ENCODE peak calls at places on chromosome 15, in four cellular contexts. C, G, T and S are unnamed samples.

GRCh38 chr15:69213786-69214185 is 53.4 kb downstream of the GLCE start:
- DNase-seq in C (no peak), G (no peak), T (no peak), S (no peak)

GRCh38 chr15:94206463-94207167 is 24.7 kb upstream of the MCTP2 start:
- DNase-seq in C (no peak), G (peak), T (no peak), S (peak)

GRCh38 chr15:101133751-101134261 is 118.0 kb downstream of the CHSY1 start:
- DNase-seq in C (no peak), G (no peak), T (no peak), S (no peak)

GRCh38 chr15:70351941-70352774 is 254.4 kb upstream of the TLE3 start:
- DNase-seq in C (no peak), G (no peak), T (no peak), S (no peak)

GRCh38 chr15:83206387-83206970 is 1.1 kb downstream of the HDGFL3 start:
- DNase-seq in C (no peak), G (no peak), T (peak), S (no peak)

GRCh38 chr15:45088801-45089711 is 24.9 kb downstream of the DUOX2 start:
- DNase-seq in C (no peak), G (no peak), T (no peak), S (peak)

GRCh38 chr15:46080018-46080417 is 445.2 kb downstream of the SQOR start:
- DNase-seq in C (no peak), G (no peak), T (no peak), S (no peak)

GRCh38 chr15:54197995-54198394 is 219.8 kb downstream of the UNC13C start:
- DNase-seq in C (no peak), G (no peak), T (no peak), S (no peak)

GRCh38 chr15:98169551-98169950 is 209.0 kb downstream of the ARRDC4 start:
- DNase-seq in C (no peak), G (no peak), T (no peak), S (no peak)

GRCh38 chr15:40357723-40358491 is at the start of gene DISP2:
- DNase-seq in C (no peak), G (peak), T (peak), S (peak)
- TF ChIP-seq CTCF in C (no peak), G (no peak), T (no peak), S (no peak)

GRCh38 chr15:91578511-91578910 is 275.0 kb upstream of the SLCO3A1 start:
- DNase-seq in C (no peak), G (no peak), T (no peak), S (peak)
- H3K4me3 ChIP-seq in C (no peak), G (no peak), T (no peak), S (no peak)

GRCh38 chr15:60589253-60589652 is 110.3 kb upstream of the ICE2 start:
- DNase-seq in C (no peak), G (no peak), T (no peak), S (no peak)

GRCh38 chr15:60589728-60590127 is 110.8 kb upstream of the ICE2 start:
- DNase-seq in C (no peak), G (peak), T (no peak), S (no peak)

GRCh38 chr15:60592386-60593339 is 113.7 kb upstream of the ICE2 start:
- DNase-seq in C (no peak), G (peak), T (peak), S (peak)

GRCh38 chr15:60591491-60592385 is 112.8 kb upstream of the ICE2 start:
- DNase-seq in C (no peak), G (no peak), T (peak), S (no peak)

DNA sequence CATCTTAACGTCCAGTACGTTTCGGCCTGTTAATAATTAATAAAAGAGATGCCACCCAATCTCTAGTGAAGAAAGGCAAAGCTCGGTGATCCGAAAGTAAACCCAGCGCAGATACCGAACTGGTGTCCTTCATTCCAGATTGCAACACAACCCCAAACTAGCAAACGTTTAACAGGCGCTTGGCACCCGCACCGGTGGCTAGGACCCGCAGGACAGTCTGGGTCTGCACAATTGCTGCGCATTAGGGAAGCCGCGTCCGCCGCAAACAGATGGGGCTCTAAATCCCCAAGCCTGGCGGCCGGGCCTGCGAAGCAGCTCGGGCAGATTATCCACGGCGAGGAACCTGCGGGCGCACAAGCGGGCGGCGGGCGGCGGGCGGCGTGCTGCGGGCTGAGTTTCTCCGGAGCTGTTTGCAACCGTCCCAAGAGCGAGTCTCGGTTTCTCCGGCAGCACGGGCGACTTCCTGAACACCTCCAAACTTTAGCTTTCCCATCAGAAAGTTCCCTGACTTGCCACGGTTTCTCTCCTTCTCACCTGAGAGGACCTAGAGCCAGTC is 112.1 kb upstream of the ICE2 start:
- DNase-seq in C (no peak), G (peak), T (peak), S (peak)
- TF ChIP-seq CTCF in C (no peak), G (peak), T (no peak), S (no peak)

DNA sequence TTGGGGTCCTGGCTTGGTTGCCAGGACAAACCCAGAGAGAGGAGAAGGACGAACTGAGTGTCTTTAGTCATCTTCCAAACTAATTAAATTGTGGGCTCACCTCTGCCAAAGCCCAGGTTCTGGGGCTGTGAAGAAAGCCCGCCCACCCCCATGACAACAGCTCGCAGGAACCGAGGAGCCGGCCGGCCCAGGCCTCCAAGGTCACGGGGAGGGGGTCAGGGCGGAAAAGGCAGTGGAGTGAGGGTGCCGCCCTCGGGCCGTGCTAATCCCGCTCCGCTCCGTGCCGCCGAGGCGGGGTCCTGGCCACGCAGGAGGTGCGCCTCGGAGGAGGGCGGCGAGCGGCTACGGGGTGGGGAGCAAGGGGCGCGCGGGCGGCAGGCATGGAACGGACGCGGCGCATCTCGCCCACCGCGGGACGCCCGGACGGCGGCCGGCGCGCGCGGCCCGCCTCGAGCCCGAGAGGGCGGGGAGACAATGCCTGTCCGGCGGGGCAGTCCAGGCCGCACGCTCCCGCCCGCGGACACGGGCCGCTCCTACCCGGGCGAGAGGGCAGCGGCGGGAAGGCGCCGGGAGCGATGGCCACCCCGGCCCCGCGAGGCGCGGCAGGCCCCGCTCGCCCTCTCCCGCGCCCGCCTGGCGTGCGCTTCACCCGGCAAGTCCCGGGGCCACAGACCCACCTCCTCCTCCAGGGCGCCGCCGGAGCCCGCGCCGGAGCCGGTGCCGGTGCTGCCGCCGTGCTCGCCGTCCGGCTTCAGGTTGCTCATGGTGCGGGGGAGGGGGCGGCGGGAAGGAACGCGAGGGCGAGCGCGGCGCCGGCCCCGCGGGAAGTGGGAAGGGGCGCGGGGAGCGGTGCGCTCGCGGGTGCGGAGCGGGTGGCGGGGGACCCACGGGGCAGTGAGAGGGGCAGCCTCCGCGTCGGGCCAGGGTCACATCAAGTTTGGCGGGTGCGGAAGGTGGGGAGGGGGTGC is 549 bp downstream of the RBPMS2 start:
- DNase-seq in C (no peak), G (no peak), T (no peak), S (no peak)
- H3K4me3 ChIP-seq in C (peak), G (peak), T (peak), S (peak)

DNA sequence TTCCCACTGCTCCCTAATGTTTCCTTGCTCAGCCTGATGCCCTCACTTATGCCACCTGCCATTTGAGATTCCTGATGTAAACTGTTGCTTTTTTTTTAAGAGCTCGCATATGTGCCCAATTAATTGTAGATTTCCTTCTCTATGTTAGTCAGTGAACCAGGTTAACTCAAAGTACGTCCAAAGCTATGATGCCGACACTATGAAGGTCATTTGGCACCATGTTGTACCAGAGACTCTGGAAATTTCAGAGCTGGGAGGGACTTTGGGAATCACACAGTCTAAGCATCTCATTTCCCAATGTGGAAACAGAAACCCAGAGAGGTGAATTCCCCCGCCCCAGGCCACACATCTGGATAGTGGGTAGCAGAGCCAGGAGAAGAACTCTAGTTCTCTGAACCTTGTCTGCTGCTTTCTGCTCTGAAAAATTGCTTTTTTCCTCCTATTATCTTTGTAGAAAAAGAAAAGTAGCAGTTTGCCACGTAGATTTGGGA is 38.5 kb upstream of the TNFAIP8L3 start:
- DNase-seq in C (no peak), G (no peak), T (no peak), S (no peak)
- TF ChIP-seq CTCF in C (no peak), G (no peak), T (no peak), S (no peak)

GRCh38 chr15:74749832-74750231 is 1.2 kb downstream of the CYP1A2 start:
- DNase-seq in C (no peak), G (no peak), T (no peak), S (no peak)

GRCh38 chr15:74752011-74752410 is 3.4 kb downstream of the CYP1A2 start:
- DNase-seq in C (no peak), G (no peak), T (no peak), S (no peak)

GRCh38 chr15:74752486-74753395 is 4.1 kb downstream of the CYP1A2 start:
- DNase-seq in C (no peak), G (peak), T (no peak), S (peak)

GRCh38 chr15:74748322-74748946 is at the start of gene CYP1A2:
- DNase-seq in C (no peak), G (no peak), T (no peak), S (no peak)

GRCh38 chr15:74750759-74751158 is 2.1 kb downstream of the CYP1A2 start:
- DNase-seq in C (no peak), G (no peak), T (no peak), S (no peak)
- H3K4me3 ChIP-seq in C (no peak), G (no peak), T (no peak), S (no peak)

GRCh38 chr15:48877630-48878595 is at the start of gene EID1:
- DNase-seq in C (peak), G (peak), T (peak), S (peak)
- TF ChIP-seq CTCF in C (no peak), G (no peak), T (no peak), S (no peak)

GRCh38 chr15:37093480-37094410 is 6.6 kb downstream of the MEIS2 start:
- DNase-seq in C (no peak), G (peak), T (no peak), S (peak)

GRCh38 chr15:37096878-37097568 is 3.3 kb downstream of the MEIS2 start:
- DNase-seq in C (no peak), G (peak), T (no peak), S (no peak)

GRCh38 chr15:37095993-37096877 is 4.1 kb downstream of the MEIS2 start:
- DNase-seq in C (no peak), G (no peak), T (no peak), S (no peak)

GRCh38 chr15:37094542-37095196 is 5.7 kb downstream of the MEIS2 start:
- DNase-seq in C (no peak), G (peak), T (no peak), S (peak)

GRCh38 chr15:37095197-37095992 is 5.0 kb downstream of the MEIS2 start:
- DNase-seq in C (no peak), G (no peak), T (no peak), S (no peak)
- H3K4me3 ChIP-seq in C (peak), G (no peak), T (no peak), S (peak)